ENCODE peak calls at places on chromosomes 1 and 21, in five cellular contexts. Q is astrocyte, C is GM19239, X is psoas muscle, H is tibial artery. N is an unnamed sample.

GRCh38 chr1:67540025-67540732 is 110.0 kb upstream of the SERBP1 start:
- DNase-seq in Q (no peak), C (no peak), X (no peak), H (no peak), N (no peak)

GRCh38 chr1:61536174-61536573 is 188.8 kb downstream of the TM2D1 start:
- DNase-seq in Q (no peak), C (no peak), X (no peak), H (no peak), N (no peak)

GRCh38 chr1:230087034-230087721 is 20.1 kb downstream of the GALNT2 start:
- DNase-seq in Q (no peak), C (no peak), X (no peak), H (no peak), N (no peak)

GRCh38 chr1:32900956-32901822 is at the start of gene TMEM54:
- DNase-seq in Q (no peak), C (peak; percentile 13), X (peak; percentile 72), H (peak; percentile 72), N (peak; percentile 72)

GRCh38 chr1:157457279-157457678 is 95.0 kb downstream of the FCRL5 start:
- DNase-seq in Q (no peak), C (no peak), X (no peak), H (no peak), N (no peak)

GRCh38 chr21:25689226-25689625 is 45.5 kb downstream of the ATP5PF start:
- DNase-seq in Q (peak; percentile 2), C (no peak), X (no peak), H (no peak), N (no peak)

GRCh38 chr1:20735581-20736111 is 3.1 kb upstream of the SH2D5 start:
- DNase-seq in Q (peak; percentile 10), C (no peak), X (no peak), H (no peak), N (no peak)

GRCh38 chr1:205963352-205963751 is 20.1 kb upstream of the SLC26A9 start:
- DNase-seq in Q (peak; percentile 87), C (no peak), X (peak; percentile 8), H (no peak), N (no peak)

GRCh38 chr1:93965888-93966287 is 56.7 kb upstream of the GCLM start:
- DNase-seq in Q (no peak), C (no peak), X (no peak), H (no peak), N (no peak)

GRCh38 chr1:99535470-99536164 is 110.3 kb upstream of the PALMD start:
- DNase-seq in Q (no peak), C (no peak), X (no peak), H (no peak), N (no peak)

GRCh38 chr1:25204797-25205441 is 27.4 kb downstream of the SYF2 start:
- DNase-seq in Q (peak; percentile 52), C (peak; percentile 40), X (no peak), H (no peak), N (no peak)

GRCh38 chr1:186864296-186864695 is 35.5 kb downstream of the PLA2G4A start:
- DNase-seq in Q (peak; percentile 46), C (no peak), X (no peak), H (no peak), N (no peak)

GRCh38 chr1:47755368-47755990 is 241.7 kb downstream of the TRABD2B start:
- DNase-seq in Q (no peak), C (peak; percentile 53), X (no peak), H (no peak), N (no peak)

GRCh38 chr1:16236091-16236494 is 890 bp downstream of the CPLANE2 start:
- DNase-seq in Q (no peak), C (peak; percentile 67), X (no peak), H (no peak), N (no peak)

GRCh38 chr1:33348194-33348593 is 27.3 kb upstream of the A3GALT2 start:
- DNase-seq in Q (peak; percentile 66), C (no peak), X (no peak), H (no peak), N (no peak)

GRCh38 chr1:6424000-6424565 is 493 bp upstream of the ESPN start:
- DNase-seq in Q (no peak), C (no peak), X (no peak), H (no peak), N (no peak)

GRCh38 chr1:219279017-219279770 is 105.5 kb downstream of the LYPLAL1 start:
- DNase-seq in Q (peak; percentile 91), C (no peak), X (no peak), H (no peak), N (no peak)

GRCh38 chr1:42348498-42348897 is 13.5 kb upstream of the FOXJ3 start:
- DNase-seq in Q (no peak), C (no peak), X (no peak), H (no peak), N (no peak)